ENCODE peak calls at places on chromosomes 12 and 14, in eight cellular contexts. L, J, M, N, F, V, P and W are unnamed samples.

GRCh38 chr12:68497112-68497511 is 113.6 kb upstream of the RAP1B start:
- DNase-seq in F (no peak), P (no peak), J (peak; percentile 38), L (no peak), N (no peak), M (no peak), V (no peak), W (peak; percentile 38)

GRCh38 chr14:77955816-77956796 is 156.2 kb downstream of the ADCK1 start:
- DNase-seq in F (no peak), M (no peak), L (no peak), V (no peak), N (no peak), P (no peak), J (no peak), W (no peak)

GRCh38 chr14:56185991-56186390 is 67.8 kb downstream of the PELI2 start:
- DNase-seq in F (no peak), V (no peak), L (no peak), N (no peak), P (no peak), M (peak; percentile 28), J (no peak), W (no peak)

GRCh38 chr14:25042362-25043299 is 7.3 kb downstream of the STXBP6 start:
- DNase-seq in N (peak; percentile 24), M (no peak), V (no peak), L (no peak), J (no peak), P (no peak), F (no peak), W (no peak)

GRCh38 chr12:51904951-51905471 is 2.3 kb upstream of the ACVRL1 start:
- DNase-seq in N (no peak), V (no peak), L (no peak), M (no peak), J (no peak), P (peak; percentile 15), F (no peak), W (no peak)

GRCh38 chr12:93094988-93095737 is 166.1 kb upstream of the EEA1 start:
- DNase-seq in M (peak; percentile 27), P (no peak), F (no peak), V (no peak), J (peak; percentile 70), L (no peak), N (peak; percentile 17), W (peak; percentile 64)

GRCh38 chr14:57212919-57213318 is 55.8 kb downstream of the EXOC5 start:
- DNase-seq in P (no peak), L (no peak), M (no peak), J (no peak), F (no peak), V (no peak), N (peak; percentile 21), W (no peak)

GRCh38 chr12:115223322-115223721 is 539.3 kb upstream of the TBX3 start:
- DNase-seq in P (no peak), J (no peak), L (no peak), M (no peak), V (no peak), N (peak; percentile 65), F (no peak), W (no peak)

GRCh38 chr14:89399594-89400068 is 17.4 kb downstream of the FOXN3 start:
- DNase-seq in L (no peak), N (peak; percentile 22), M (peak; percentile 55), F (no peak), P (no peak), V (no peak), J (no peak), W (no peak)

GRCh38 chr12:92059976-92060375 is 85.7 kb downstream of the BTG1 start:
- DNase-seq in N (peak; percentile 82), M (no peak), L (no peak), F (no peak), P (no peak), V (no peak), J (no peak), W (no peak)

GRCh38 chr12:52817699-52818238 is 3.9 kb upstream of the KRT4 start:
- DNase-seq in P (no peak), F (no peak), J (no peak), M (no peak), N (no peak), V (no peak), L (no peak), W (no peak)